ENCODE peak calls at places on chromosomes 4 and X, in four cellular contexts. R, D, K and W are unnamed samples.

GRCh38 chr4:169803417-169803816 is 45.7 kb upstream of the HPF1 start:
- DNase-seq in D (no peak), R (no peak), K (no peak), W (no peak)

GRCh38 chr4:1039493-1040343 is 28.3 kb downstream of the FGFRL1 start:
- DNase-seq in R (no peak), K (peak; percentile 96), D (peak; percentile 82), W (no peak)

GRCh38 chr4:93203708-93204107 is 624.8 kb upstream of the ATOH1 start:
- DNase-seq in R (peak; percentile 2), K (no peak), D (no peak), W (peak; percentile 51)

GRCh38 chr4:6767725-6768538 is 14.6 kb upstream of the KIAA0232 start:
- DNase-seq in D (no peak), R (no peak), K (no peak), W (no peak)

GRCh38 chr4:173782660-173783059 is 252.6 kb upstream of the HAND2 start:
- DNase-seq in D (no peak), R (no peak), K (no peak), W (no peak)

GRCh38 chr4:136319789-136320470 is 1212.4 kb downstream of the PCDH18 start:
- DNase-seq in D (no peak), R (peak; percentile 88), K (no peak), W (no peak)

GRCh38 chr4:166277406-166277805 is 404.4 kb downstream of the TLL1 start:
- DNase-seq in K (no peak), R (no peak), D (no peak), W (no peak)

GRCh38 chrX:152641256-152641875 is 3.7 kb downstream of the GABRQ start:
- DNase-seq in R (no peak), D (no peak), K (no peak), W (no peak)

GRCh38 chrX:44952329-44953027 is 79.5 kb downstream of the KDM6A start:
- DNase-seq in K (no peak), R (no peak), D (no peak), W (no peak)

GRCh38 chr4:63632858-63633257 is 776.4 kb downstream of the TECRL start:
- DNase-seq in K (no peak), R (no peak), D (no peak), W (no peak)
- H3K4me1 ChIP-seq in K (no peaks in the 10 kb centered on the region), R (no peaks in the 10 kb centered on the region), D (no peaks in the 10 kb centered on the region), W (no peaks in the 10 kb centered on the region)

DNA sequence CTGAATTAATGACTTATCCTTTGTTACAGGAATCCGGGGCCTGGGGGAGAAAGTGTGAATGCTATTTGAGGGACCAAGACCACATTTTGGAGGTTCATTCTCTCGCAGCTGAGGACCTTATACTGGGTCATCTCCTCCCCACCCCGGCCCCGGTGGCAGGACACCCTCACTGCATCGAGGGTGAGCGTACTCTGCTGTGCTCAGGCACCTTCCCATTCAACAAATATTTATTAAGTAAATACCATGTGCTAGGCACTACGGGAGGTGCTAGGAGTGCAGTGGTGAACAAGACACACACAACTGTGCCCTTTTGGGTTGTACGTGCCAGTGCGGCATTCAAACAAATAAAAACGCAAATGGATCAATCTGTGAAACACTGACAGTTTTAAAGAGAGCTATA is 24.7 kb downstream of the ADGRG2 start:
- DNase-seq in D (no peak), R (no peak), K (no peak), W (no peak)
- H3K4me3 ChIP-seq in D (no peak overlapping the region), R (no peak overlapping the region), K (no peak overlapping the region), W (no peak overlapping the region)

GRCh38 chr4:37836256-37836655 is 9.8 kb downstream of the PGM2 start:
- DNase-seq in K (no peak), R (no peak), D (no peak), W (no peak)

GRCh38 chr4:37837446-37837845 is 11.0 kb downstream of the PGM2 start:
- DNase-seq in K (no peak), R (peak; percentile 21), D (no peak), W (no peak)

GRCh38 chr4:37835806-37836205 is 9.3 kb downstream of the PGM2 start:
- DNase-seq in D (no peak), R (no peak), K (no peak), W (no peak)

GRCh38 chr4:37835031-37835430 is 8.5 kb downstream of the PGM2 start:
- DNase-seq in R (no peak), K (no peak), D (no peak), W (no peak)

GRCh38 chr4:37836838-37837413 is 10.4 kb downstream of the PGM2 start:
- DNase-seq in K (no peak), R (no peak), D (no peak), W (no peak)
- H3K4me1 ChIP-seq in K (no peaks in the 10 kb centered on the region), R (peaks cover 7% of the 10 kb centered on the region), D (no peaks in the 10 kb centered on the region), W (no peaks in the 10 kb centered on the region)

DNA sequence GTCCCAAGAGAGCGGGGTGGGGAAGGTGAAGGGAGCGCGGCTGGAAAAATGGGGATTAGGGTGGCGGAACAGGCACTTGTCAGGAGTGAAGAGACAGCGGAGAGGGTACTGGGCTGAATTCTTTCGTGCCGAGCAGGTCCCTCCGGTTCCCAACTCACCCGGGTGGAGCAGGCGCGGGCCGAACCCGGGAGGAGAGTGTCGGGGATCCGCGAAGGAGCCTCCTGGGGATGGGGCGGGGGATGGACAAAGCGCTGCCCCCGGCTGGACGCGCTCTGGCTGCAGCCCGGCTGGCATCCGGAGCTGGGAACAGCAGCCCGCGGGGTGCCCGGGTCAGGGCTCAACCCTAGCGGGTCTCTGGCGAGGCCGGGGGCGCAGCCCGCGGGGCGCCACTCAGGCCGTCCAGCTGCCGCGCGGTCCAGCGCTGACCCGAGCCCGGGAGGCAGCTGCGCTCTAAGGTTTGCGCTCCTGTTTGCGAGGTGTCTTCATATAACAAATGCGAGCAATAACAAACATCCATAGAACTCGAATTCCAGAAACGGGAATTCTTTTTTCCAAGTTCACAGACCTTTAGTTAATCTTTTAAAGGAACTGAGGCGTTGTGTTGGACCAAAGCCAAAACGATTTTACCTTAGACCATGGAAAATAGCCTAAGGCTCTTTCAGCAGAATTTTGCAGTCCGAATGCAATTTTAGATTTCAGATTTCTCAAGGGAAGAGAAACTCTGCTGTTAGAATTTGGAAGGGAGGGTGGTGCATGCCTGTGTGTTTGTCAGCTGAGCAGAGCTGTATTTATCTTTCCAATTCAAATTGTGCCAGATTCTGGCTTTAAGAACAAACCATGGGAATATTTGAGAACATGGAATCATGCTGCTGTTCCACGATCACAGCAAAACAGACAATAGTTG is 707 bp downstream of the NPY5R start:
- DNase-seq in K (no peak), R (no peak), D (peak; percentile 21), W (peak; percentile 4)
- H3K4me3 ChIP-seq in K (peak overlapping the region; percentile 31), R (no peak overlapping the region), D (peak overlapping the region; percentile 40), W (no peak overlapping the region)

GRCh38 chr4:159269143-159269542 is 166.3 kb downstream of the RAPGEF2 start:
- DNase-seq in K (no peak), D (no peak), R (no peak), W (peak; percentile 75)

GRCh38 chr4:159271857-159272256 is 169.0 kb downstream of the RAPGEF2 start:
- DNase-seq in R (no peak), D (no peak), K (no peak), W (no peak)

GRCh38 chr4:159268607-159269006 is 165.7 kb downstream of the RAPGEF2 start:
- DNase-seq in R (no peak), K (no peak), D (no peak), W (no peak)

GRCh38 chr4:159267940-159268327 is 165.1 kb downstream of the RAPGEF2 start:
- DNase-seq in K (no peak), R (no peak), D (no peak), W (no peak)

DNA sequence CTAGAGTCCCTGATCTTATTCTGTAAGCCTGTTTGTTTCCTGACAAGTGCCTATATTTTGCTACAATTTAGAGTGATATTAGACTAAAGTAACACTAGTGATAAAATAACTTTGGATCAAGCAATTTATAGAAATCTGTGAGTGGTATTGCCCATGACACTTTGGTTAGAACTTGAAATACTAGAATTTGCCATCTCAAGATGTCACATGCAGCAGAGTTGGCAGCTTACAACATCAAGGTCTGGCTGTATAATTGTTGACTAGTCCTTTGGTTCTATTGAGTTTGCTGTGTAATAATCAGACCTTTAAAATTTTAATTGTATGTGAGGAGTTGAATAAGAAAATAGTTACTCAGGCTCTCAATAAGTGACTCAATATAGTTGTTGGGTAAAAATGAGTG is 167.1 kb downstream of the RAPGEF2 start:
- DNase-seq in K (no peak), R (no peak), D (no peak), W (no peak)
- H3K4me1 ChIP-seq in K (peaks cover 62% of the 10 kb centered on the region), R (peaks cover 23% of the 10 kb centered on the region), D (peaks cover 4% of the 10 kb centered on the region), W (peaks cover 47% of the 10 kb centered on the region)

GRCh38 chrX:136157187-136157586 is 9.9 kb downstream of the FHL1 start:
- DNase-seq in D (no peak), R (no peak), K (no peak), W (no peak)
- H3K4me3 ChIP-seq in D (no peak overlapping the region), R (no peak overlapping the region), K (no peak overlapping the region), W (no peak overlapping the region)

DNA sequence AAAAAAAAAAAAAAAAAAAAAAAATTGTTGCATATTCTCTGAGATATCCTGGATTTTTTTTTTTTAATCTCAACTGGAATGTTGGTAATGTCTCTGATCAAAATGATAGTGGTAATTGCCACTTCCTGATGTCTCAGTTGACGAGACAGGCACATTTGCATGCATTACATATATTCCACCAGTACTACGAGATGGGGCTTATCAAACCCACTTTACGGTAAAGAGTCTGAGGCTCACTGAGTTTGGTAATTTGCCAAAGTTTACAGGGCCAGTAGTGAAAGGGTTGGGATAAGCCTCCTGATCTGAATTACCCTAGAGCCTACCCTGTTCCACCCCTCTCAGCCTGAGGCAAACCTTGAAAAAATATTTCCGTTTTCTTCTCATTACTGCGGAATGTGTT is 5.3 kb downstream of the MAGEB2 start:
- DNase-seq in D (no peak), R (no peak), K (no peak), W (no peak)
- H3K4me1 ChIP-seq in D (no peaks in the 10 kb centered on the region), R (no peaks in the 10 kb centered on the region), K (no peaks in the 10 kb centered on the region), W (no peaks in the 10 kb centered on the region)

GRCh38 chr4:139886798-139887197 is 221.2 kb downstream of the MGST2 start:
- DNase-seq in D (no peak), R (no peak), K (no peak), W (no peak)
- H3K4me3 ChIP-seq in D (peak overlapping the region; percentile 4), R (peak overlapping the region; percentile 30), K (no peak overlapping the region), W (peak overlapping the region; percentile 51)

DNA sequence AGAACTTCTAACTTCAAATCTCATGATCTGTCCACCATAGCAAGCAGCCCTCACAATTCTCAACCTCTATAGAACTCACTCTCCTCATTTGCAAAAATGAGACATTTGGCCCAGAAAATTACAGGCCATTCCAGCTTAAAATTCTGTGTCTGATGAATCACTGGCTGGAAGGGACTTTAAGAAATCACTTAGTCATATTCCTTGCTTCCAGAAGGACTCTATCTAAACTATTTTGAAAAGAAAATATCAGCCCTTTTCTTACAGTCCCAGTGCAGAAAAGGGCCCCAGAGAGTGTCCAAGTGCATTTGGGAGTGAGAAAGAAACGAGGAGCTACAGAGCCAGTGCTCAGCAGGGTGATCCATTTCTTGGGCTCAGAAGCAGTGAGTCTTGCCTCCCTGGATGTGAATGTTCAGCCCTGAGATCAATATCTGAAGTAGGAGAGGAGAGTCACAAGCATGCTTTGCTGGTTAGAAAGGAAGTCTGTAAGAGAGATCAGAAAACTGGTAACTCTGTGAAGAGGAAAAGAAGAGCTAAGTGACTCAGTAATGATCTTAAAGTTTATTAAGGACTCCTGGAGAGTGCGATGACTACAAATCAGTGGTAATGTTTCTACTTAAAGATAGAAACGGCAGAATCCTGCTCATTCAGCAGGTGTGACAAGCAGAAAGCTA is 139.8 kb downstream of the PALLD start:
- DNase-seq in R (peak; percentile 55), K (peak; percentile 53), D (no peak), W (no peak)
- H3K4me1 ChIP-seq in R (peaks cover 43% of the 10 kb centered on the region), K (peaks cover 61% of the 10 kb centered on the region), D (no peaks in the 10 kb centered on the region), W (no peaks in the 10 kb centered on the region)